ENCODE peak calls at places on chromosomes 12 and 14, in six cellular contexts. Q, D, N, W, K and F are unnamed samples.

GRCh38 chr14:99190696-99191662 is 81.0 kb downstream of the BCL11B start:
- DNase-seq in Q (no peak), D (no peak), N (no peak), W (no peak), K (no peak), F (no peak)

GRCh38 chr12:120928864-120929652 is 24.9 kb upstream of the SPPL3 start:
- DNase-seq in Q (no peak), D (no peak), N (no peak), W (no peak), K (no peak), F (no peak)

GRCh38 chr12:49094104-49094948 is at the start of gene DHH:
- DNase-seq in Q (no peak), D (no peak), N (no peak), W (no peak), K (no peak), F (no peak)

GRCh38 chr14:88233915-88234314 is 89.2 kb downstream of the KCNK10 start:
- DNase-seq in Q (no peak), D (no peak), N (no peak), W (no peak), K (no peak), F (no peak)

GRCh38 chr14:104683653-104684448 is 5.6 kb upstream of the INF2 start:
- DNase-seq in Q (no peak), D (no peak), N (no peak), W (no peak), K (no peak), F (no peak)

GRCh38 chr12:46950116-46950515 is 124.3 kb upstream of the SLC38A4 start:
- DNase-seq in Q (no peak), D (no peak), N (no peak), W (no peak), K (no peak), F (no peak)

GRCh38 chr14:106556665-106557289 is 1030.4 kb downstream of the TMEM121 start:
- DNase-seq in Q (no peak), D (no peak), N (peak), W (no peak), K (no peak), F (no peak)

GRCh38 chr14:105317546-105317945 is 3.0 kb downstream of the PACS2 start:
- DNase-seq in Q (peak), D (no peak), N (no peak), W (no peak), K (no peak), F (no peak)

GRCh38 chr12:68326720-68327119 is 5.4 kb downstream of the MDM1 start:
- DNase-seq in Q (no peak), D (no peak), N (no peak), W (no peak), K (no peak), F (no peak)

GRCh38 chr12:110112335-110112660 is 11.9 kb upstream of the IFT81 start:
- DNase-seq in Q (no peak), D (no peak), N (no peak), W (no peak), K (no peak), F (no peak)

GRCh38 chr12:101619868-101620761 is 25.3 kb downstream of the MYBPC1 start:
- DNase-seq in Q (peak), D (no peak), N (no peak), W (no peak), K (no peak), F (no peak)

GRCh38 chr12:93376436-93377251 is 1.1 kb upstream of the NUDT4 start:
- DNase-seq in Q (peak), D (peak), N (no peak), W (no peak), K (no peak), F (no peak)

GRCh38 chr14:100588671-100589070 is 1.5 kb upstream of the BEGAIN start:
- DNase-seq in Q (no peak), D (no peak), N (no peak), W (no peak), K (no peak), F (no peak)

GRCh38 chr12:51589060-51589459 is 2.0 kb upstream of the SCN8A start:
- DNase-seq in Q (no peak), D (no peak), N (no peak), W (no peak), K (no peak), F (no peak)

GRCh38 chr12:5088586-5089264 is 45.0 kb downstream of the KCNA5 start:
- DNase-seq in Q (no peak), D (no peak), N (no peak), W (peak), K (no peak), F (no peak)

GRCh38 chr14:104090071-104090748 is 4.7 kb downstream of the ASPG start:
- DNase-seq in Q (no peak), D (no peak), N (no peak), W (no peak), K (no peak), F (no peak)

GRCh38 chr12:127779301-127780045 is 487.5 kb upstream of the TMEM132C start:
- DNase-seq in Q (no peak), D (no peak), N (no peak), W (no peak), K (no peak), F (no peak)

GRCh38 chr12:6584293-6584692 is 16.2 kb upstream of the NOP2 start:
- DNase-seq in Q (no peak), D (no peak), N (no peak), W (no peak), K (no peak), F (no peak)

GRCh38 chr14:61668267-61668666 is 27.0 kb upstream of the HIF1A start:
- DNase-seq in Q (no peak), D (no peak), N (no peak), W (no peak), K (no peak), F (no peak)

GRCh38 chr12:13094349-13094748 is 9.1 kb downstream of the GSG1 start:
- DNase-seq in Q (no peak), D (no peak), N (no peak), W (no peak), K (peak), F (no peak)

GRCh38 chr12:131087991-131088700 is 134.4 kb downstream of the ADGRD1 start:
- DNase-seq in Q (no peak), D (no peak), N (no peak), W (no peak), K (no peak), F (no peak)

GRCh38 chr12:32102234-32102633 is 4.4 kb upstream of the BICD1 start:
- DNase-seq in Q (no peak), D (no peak), N (no peak), W (no peak), K (no peak), F (no peak)

GRCh38 chr12:106247731-106248176 is at the start of gene CKAP4:
- DNase-seq in Q (peak), D (peak), N (no peak), W (peak), K (no peak), F (no peak)

GRCh38 chr14:76715102-76715926 is 46.0 kb upstream of the VASH1 start:
- DNase-seq in Q (no peak), D (no peak), N (no peak), W (no peak), K (no peak), F (no peak)

GRCh38 chr12:38823743-38824142 is 81.6 kb downstream of the CPNE8 start:
- DNase-seq in Q (no peak), D (no peak), N (no peak), W (no peak), K (peak), F (no peak)

GRCh38 chr12:84502907-84503787 is 409.5 kb downstream of the SLC6A15 start:
- DNase-seq in Q (peak), D (peak), N (no peak), W (peak), K (peak), F (peak)

GRCh38 chr14:50082308-50082742 is 34.0 kb downstream of the VCPKMT start:
- DNase-seq in Q (no peak), D (no peak), N (no peak), W (no peak), K (no peak), F (no peak)

GRCh38 chr12:29264424-29264823 is 115.3 kb downstream of the FAR2 start:
- DNase-seq in Q (no peak), D (no peak), N (no peak), W (no peak), K (no peak), F (no peak)